ENCODE peak calls at places on chromosome 10, in seven cellular contexts. R, T, Y, N, P, U and Q are unnamed samples. For H3K79me1, the result is how much of the 10 kb centered on the place peaks cover.

GRCh38 chr10:98299341-98299740 is 31.3 kb upstream of the LOXL4 start:
- DNase-seq in R (peak), T (peak), Y (peak), N (no peak), P (peak), U (no peak), Q (peak)

GRCh38 chr10:132540456-132540855 is 2.9 kb downstream of the INPP5A start:
- DNase-seq in R (peak), T (no peak), Y (no peak), N (no peak), P (peak), U (no peak), Q (peak)

GRCh38 chr10:27529010-27529783 is 25.1 kb downstream of the RAB18 start:
- DNase-seq in R (peak), T (no peak), Y (no peak), N (no peak), P (peak), U (no peak), Q (peak)

GRCh38 chr10:99008106-99008505 is 227.5 kb downstream of the HPSE2 start:
- DNase-seq in R (no peak), T (no peak), Y (no peak), N (no peak), P (no peak), U (no peak), Q (no peak)

GRCh38 chr10:103145860-103146466 is 47.1 kb downstream of the NT5C2 start:
- DNase-seq in R (no peak), T (no peak), Y (no peak), N (no peak), P (peak), U (no peak), Q (peak)

GRCh38 chr10:113922787-113923570 is 68.5 kb downstream of the NHLRC2 start:
- DNase-seq in R (peak), T (no peak), Y (peak), N (peak), P (no peak), U (no peak), Q (no peak)

GRCh38 chr10:113423877-113424276 is 129.0 kb upstream of the HABP2 start:
- DNase-seq in R (no peak), T (no peak), Y (no peak), N (no peak), P (no peak), U (no peak), Q (no peak)

GRCh38 chr10:122310311-122311050 is 39.4 kb downstream of the BTBD16 start:
- DNase-seq in R (no peak), T (no peak), Y (no peak), N (no peak), P (peak), U (peak), Q (no peak)

GRCh38 chr10:74437822-74438221 is 286.8 kb downstream of the ADK start:
- DNase-seq in R (peak), T (no peak), Y (no peak), N (no peak), P (peak), U (no peak), Q (peak)

GRCh38 chr10:124093076-124093773 is at the start of gene CHST15:
- DNase-seq in R (peak), T (peak), Y (peak), N (peak), P (peak), U (no peak), Q (no peak)

GRCh38 chr10:128468462-128468861 is 342.2 kb upstream of the MKI67 start:
- DNase-seq in R (no peak), T (no peak), Y (no peak), N (no peak), P (no peak), U (no peak), Q (no peak)

GRCh38 chr10:128465697-128466096 is 339.5 kb upstream of the MKI67 start:
- DNase-seq in R (no peak), T (no peak), Y (no peak), N (no peak), P (no peak), U (no peak), Q (no peak)

GRCh38 chr10:128462026-128462425 is 335.8 kb upstream of the MKI67 start:
- DNase-seq in R (peak), T (no peak), Y (no peak), N (no peak), P (no peak), U (no peak), Q (no peak)

GRCh38 chr10:128466831-128467371 is 340.7 kb upstream of the MKI67 start:
- DNase-seq in R (no peak), T (no peak), Y (no peak), N (no peak), P (no peak), U (no peak), Q (no peak)

DNA sequence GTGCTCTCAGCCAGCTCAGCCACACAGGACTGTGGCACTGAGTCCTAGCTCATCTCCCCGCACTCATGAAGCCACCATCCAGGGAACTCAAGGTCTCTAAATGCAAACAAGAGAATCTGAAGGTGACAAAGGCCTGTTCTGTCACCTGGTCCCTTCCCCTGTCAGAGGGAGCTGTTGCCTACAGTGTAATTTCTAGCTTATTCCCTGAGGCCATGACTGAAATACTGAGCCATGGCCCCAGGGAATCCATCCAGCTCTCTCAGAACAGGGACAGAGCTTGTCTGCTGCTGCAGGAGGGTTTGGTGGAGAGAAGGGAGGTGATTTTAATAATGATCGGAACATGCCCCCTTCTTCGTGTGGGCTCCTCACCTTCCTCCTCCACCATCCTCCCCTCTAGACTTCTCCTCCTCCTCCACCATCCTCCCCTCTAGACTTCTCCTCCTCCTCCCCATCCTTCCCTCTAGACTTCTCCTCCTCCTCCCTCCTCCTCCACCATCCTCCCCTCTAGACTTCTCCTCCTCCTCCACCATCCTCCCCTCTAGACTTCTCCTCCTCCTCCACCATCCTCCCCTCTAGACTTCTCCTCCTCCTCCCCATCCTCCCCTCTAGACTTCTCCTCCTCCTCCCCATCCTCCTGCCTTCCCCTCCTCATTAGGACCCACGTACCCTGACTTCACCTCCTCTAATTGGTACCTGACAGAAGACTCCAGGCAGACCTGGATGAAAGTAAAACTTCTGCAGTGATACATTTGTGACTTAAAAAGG is 337.9 kb upstream of the MKI67 start:
- DNase-seq in R (peak), T (peak), Y (peak), N (no peak), P (peak), U (no peak), Q (peak)
- H3K79me1 ChIP-seq in R (under half), T (under half), Y (under half), N (under half), P (under half), U (under half), Q (under half)

GRCh38 chr10:61863981-61864380 is 37.5 kb upstream of the ARID5B start:
- DNase-seq in R (no peak), T (no peak), Y (no peak), N (no peak), P (no peak), U (no peak), Q (no peak)
- H3K79me1 ChIP-seq in R (under half), T (under half), Y (under half), N (under half), P (under half), U (under half), Q (under half)

GRCh38 chr10:86447422-86447821 is 74.2 kb downstream of the WAPL start:
- DNase-seq in R (no peak), T (no peak), Y (no peak), N (no peak), P (no peak), U (no peak), Q (no peak)
- H3K79me1 ChIP-seq in R (under half), T (under half), Y (under half), N (under half), P (under half), U (under half), Q (half or more)

DNA sequence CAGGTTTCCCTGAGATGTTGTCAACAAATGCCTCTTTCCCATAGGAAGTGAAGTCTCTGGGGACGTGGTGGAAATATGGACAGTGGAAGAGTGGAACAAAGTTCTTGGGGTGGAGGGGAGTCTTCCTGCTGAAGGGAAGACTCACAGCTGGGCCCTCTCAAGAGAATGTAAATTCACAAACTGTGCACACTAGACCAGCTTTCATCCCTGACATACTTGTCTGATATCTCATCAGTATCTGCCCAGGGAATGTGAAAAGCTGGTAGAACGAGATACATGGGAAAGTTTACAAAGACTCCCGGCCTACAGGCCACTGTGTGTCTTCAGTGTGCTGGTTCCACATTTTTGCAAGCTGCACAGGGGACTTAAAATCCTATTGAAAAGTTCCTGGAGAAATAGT is 16.7 kb upstream of the CCDC3 start:
- DNase-seq in R (no peak), T (no peak), Y (no peak), N (no peak), P (peak), U (peak), Q (peak)
- H3K79me1 ChIP-seq in R (under half), T (under half), Y (under half), N (under half), P (under half), U (under half), Q (under half)